ENCODE peak calls at places on chromosomes 7 and 10, in four cellular contexts. N is fibroblast of villous mesenchyme, P is AG09309, G is heart left ventricle. C is an unnamed sample.

GRCh38 chr7:964401-965231 is 10.1 kb upstream of the ADAP1 start:
- DNase-seq in N (peak; percentile 75), P (peak; percentile 52), G (peak; percentile 65), C (no peak)

GRCh38 chr7:27101188-27101905 is 1.1 kb downstream of the HOXA2 start:
- DNase-seq in N (no peak), P (no peak), G (no peak), C (no peak)

GRCh38 chr7:114862406-114862805 is 59.5 kb upstream of the MDFIC start:
- DNase-seq in N (no peak), P (no peak), G (no peak), C (no peak)

GRCh38 chr10:11515596-11516418 is 95.6 kb downstream of the USP6NL start:
- DNase-seq in N (peak; percentile 74), P (no peak), G (peak; percentile 41), C (no peak)

GRCh38 chr7:124480074-124480820 is 285.3 kb downstream of the GPR37 start:
- DNase-seq in N (peak; percentile 16), P (no peak), G (no peak), C (no peak)

GRCh38 chr7:17301491-17302101 is 3.1 kb downstream of the AHR start:
- DNase-seq in N (peak; percentile 67), P (no peak), G (peak; percentile 31), C (no peak)

GRCh38 chr7:67364441-67365017 is 367.9 kb downstream of the TYW1 start:
- DNase-seq in N (no peak), P (no peak), G (no peak), C (no peak)

GRCh38 chr7:38178695-38179344 is 775 bp downstream of the STARD3NL start:
- DNase-seq in N (peak; percentile 47), P (no peak), G (no peak), C (no peak)

GRCh38 chr10:26449726-26450125 is 11.6 kb downstream of the APBB1IP start:
- DNase-seq in N (no peak), P (no peak), G (no peak), C (no peak)

GRCh38 chr10:112663181-112663879 is 216.3 kb downstream of the VTI1A start:
- DNase-seq in N (no peak), P (peak; percentile 25), G (no peak), C (peak; percentile 34)

GRCh38 chr10:48938990-48939536 is 577 bp downstream of the LRRC18 start:
- DNase-seq in N (no peak), P (no peak), G (no peak), C (no peak)

GRCh38 chr7:55180821-55181542 is 162.2 kb downstream of the EGFR start:
- DNase-seq in N (no peak), P (no peak), G (no peak), C (no peak)

GRCh38 chr7:128302110-128302509 is 41.6 kb downstream of the RBM28 start:
- DNase-seq in N (no peak), P (no peak), G (no peak), C (no peak)

GRCh38 chr10:113528876-113529275 is 24.0 kb upstream of the HABP2 start:
- DNase-seq in N (no peak), P (no peak), G (no peak), C (no peak)

GRCh38 chr10:60254776-60255175 is 134.9 kb downstream of the ANK3 start:
- DNase-seq in N (no peak), P (no peak), G (no peak), C (no peak)

GRCh38 chr7:34823650-34824258 is 165.7 kb downstream of the NPSR1 start:
- DNase-seq in N (peak; percentile 44), P (peak; percentile 4), G (no peak), C (no peak)

GRCh38 chr7:95157381-95157780 is 167.0 kb downstream of the PON1 start:
- DNase-seq in N (no peak), P (no peak), G (no peak), C (no peak)

GRCh38 chr7:33671521-33672262 is 233.6 kb upstream of the BMPER start:
- DNase-seq in N (no peak), P (no peak), G (no peak), C (no peak)

GRCh38 chr10:33731322-33731721 is 396.9 kb upstream of the NRP1 start:
- DNase-seq in N (no peak), P (no peak), G (no peak), C (no peak)

GRCh38 chr7:157300406-157300770 is 36.4 kb upstream of the DNAJB6 start:
- DNase-seq in N (no peak), P (no peak), G (no peak), C (no peak)

GRCh38 chr10:71288461-71288860 is 30.6 kb upstream of the SLC29A3 start:
- DNase-seq in N (no peak), P (no peak), G (no peak), C (no peak)

GRCh38 chr10:35928017-35928619 is 286.0 kb upstream of the FZD8 start:
- DNase-seq in N (no peak), P (no peak), G (no peak), C (no peak)

GRCh38 chr10:132121511-132121830 is 55.7 kb downstream of the JAKMIP3 start:
- DNase-seq in N (no peak), P (no peak), G (no peak), C (no peak)

GRCh38 chr10:7383442-7383841 is 27.4 kb downstream of the SFMBT2 start:
- DNase-seq in N (no peak), P (no peak), G (no peak), C (no peak)

GRCh38 chr10:113139695-113140094 is 189.6 kb downstream of the TCF7L2 start:
- DNase-seq in N (peak; percentile 30), P (no peak), G (no peak), C (no peak)

GRCh38 chr10:120979435-120980315 is 128.5 kb downstream of the WDR11 start:
- DNase-seq in N (peak; percentile 5), P (no peak), G (no peak), C (no peak)

GRCh38 chr10:44974628-44975431 is 3.8 kb downstream of the DEPP1 start:
- DNase-seq in N (peak; percentile 59), P (no peak), G (peak; percentile 77), C (no peak)

GRCh38 chr7:149790146-149790548 is 16.8 kb upstream of the ZNF467 start:
- DNase-seq in N (peak; percentile 10), P (no peak), G (peak; percentile 52), C (no peak)

GRCh38 chr7:92797693-92798092 is 38.7 kb downstream of the CDK6 start:
- DNase-seq in N (peak; percentile 23), P (no peak), G (peak; percentile 27), C (no peak)

GRCh38 chr7:82699773-82700186 is 256.2 kb upstream of the CACNA2D1 start:
- DNase-seq in N (no peak), P (no peak), G (no peak), C (no peak)

GRCh38 chr10:43222296-43222695 is 44.6 kb downstream of the RASGEF1A start:
- DNase-seq in N (no peak), P (no peak), G (peak; percentile 1), C (no peak)

GRCh38 chr7:22447008-22447407 is 53.0 kb downstream of the STEAP1B start:
- DNase-seq in N (no peak), P (no peak), G (no peak), C (no peak)

GRCh38 chr10:58264780-58265179 is 2.9 kb downstream of the IPMK start:
- DNase-seq in N (no peak), P (no peak), G (no peak), C (no peak)

GRCh38 chr7:1926908-1927306 is 256.8 kb downstream of the ELFN1 start:
- DNase-seq in N (peak; percentile 67), P (no peak), G (no peak), C (no peak)

GRCh38 chr10:23186697-23187096 is 5.4 kb upstream of the PTF1A start:
- DNase-seq in N (no peak), P (no peak), G (no peak), C (no peak)

GRCh38 chr7:98281757-98282652 is 519 bp downstream of the BRI3 start:
- DNase-seq in N (no peak), P (no peak), G (peak; percentile 60), C (no peak)

GRCh38 chr10:23198940-23199767 is 7.0 kb downstream of the PTF1A start:
- DNase-seq in N (peak; percentile 6), P (no peak), G (no peak), C (no peak)

GRCh38 chr10:1670541-1671365 is 66.6 kb downstream of the ADARB2 start:
- DNase-seq in N (no peak), P (no peak), G (no peak), C (no peak)

GRCh38 chr10:129727071-129727470 is 237.0 kb downstream of the EBF3 start:
- DNase-seq in N (no peak), P (no peak), G (peak; percentile 3), C (no peak)

GRCh38 chr10:43370671-43371215 is 693 bp upstream of the FXYD4 start:
- DNase-seq in N (no peak), P (no peak), G (no peak), C (no peak)

DNA sequence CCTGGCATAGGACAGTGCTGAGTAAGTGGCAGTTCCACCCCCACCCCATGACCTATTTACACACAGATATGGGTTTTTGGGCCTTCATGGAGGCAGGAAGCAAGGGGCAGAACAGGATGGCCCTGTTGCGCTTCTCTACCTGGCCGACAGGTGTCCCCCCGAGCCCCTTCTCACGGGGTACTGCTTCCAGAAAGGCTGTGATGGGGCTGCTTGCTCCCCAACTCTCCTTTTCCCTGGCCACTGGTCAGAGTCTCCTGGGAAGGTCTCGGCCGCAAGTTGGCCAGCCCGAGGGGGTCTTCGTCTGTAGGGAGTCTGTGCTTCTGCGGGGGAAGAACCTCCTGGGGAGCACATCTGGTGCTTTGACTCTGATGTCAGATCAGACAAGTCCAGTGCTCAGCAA is 139.8 kb upstream of the TNS3 start:
- DNase-seq in N (no peak), P (no peak), G (no peak), C (no peak)
- TF ChIP-seq CTCF in N (no peak), P (no peak), G (no peak), C (no peak)

GRCh38 chr7:132475669-132476116 is 100.6 kb downstream of the PLXNA4 start:
- DNase-seq in N (no peak), P (no peak), G (no peak), C (no peak)
- H3K4me3 ChIP-seq in N (no peak overlapping the region), P (no peak overlapping the region), G (no peak overlapping the region), C (no peak overlapping the region)

DNA sequence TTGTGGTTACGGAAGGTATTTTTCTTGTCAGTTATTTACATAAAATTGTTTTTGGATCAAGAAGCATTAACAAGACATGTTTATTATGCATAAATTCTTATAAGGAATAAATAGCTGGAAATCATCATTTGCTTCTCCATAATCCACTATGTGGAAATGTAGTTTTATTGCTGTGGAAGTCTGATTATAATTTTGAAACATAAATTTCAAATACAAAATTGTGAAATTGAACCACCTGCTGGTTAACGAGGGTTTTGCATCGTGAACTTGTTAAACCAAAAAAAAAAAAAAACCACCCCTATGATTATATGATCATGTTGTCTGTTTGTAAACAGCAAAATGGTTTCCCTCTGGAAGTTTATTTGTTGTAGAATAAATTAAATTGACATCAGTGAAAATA is 25.9 kb downstream of the ABRAXAS2 start:
- DNase-seq in N (peak; percentile 37), P (peak; percentile 3), G (no peak), C (no peak)
- TF ChIP-seq CTCF in N (peak; percentile 60), P (peak; percentile 38), G (peak; percentile 59), C (no peak)

GRCh38 chr10:125153693-125154490 is 6.5 kb downstream of the CTBP2 start:
- DNase-seq in N (peak; percentile 60), P (no peak), G (no peak), C (no peak)
- H3K4me3 ChIP-seq in N (no peak overlapping the region), P (no peak overlapping the region), G (peak overlapping the region; percentile 6), C (peak overlapping the region; percentile 39)

GRCh38 chr7:135164357-135165021 is 6.0 kb downstream of the CYREN start:
- DNase-seq in N (no peak), P (no peak), G (no peak), C (no peak)
- TF ChIP-seq CTCF in N (no peak), P (no peak), G (no peak), C (no peak)